ENCODE peak calls at places on chromosomes 5 and 9, in six cellular contexts. One of them, this sample, is unnamed. For H3K4me1, the result is how much of the 10 kb centered on the place peaks cover.

GRCh38 chr5:79235222-79235577 is 731 bp upstream of the JMY start:
- DNase-seq in Panc1: no peak
- DNase-seq in aorta: no peak
- DNase-seq in A549: peak
- DNase-seq in fibroblast of lung: no peak
- DNase-seq in body of pancreas: no peak
- DNase-seq in this sample: no peak

GRCh38 chr5:102152906-102153787 is 142.9 kb downstream of the SLCO4C1 start:
- DNase-seq in body of pancreas: no peak
- DNase-seq in aorta: no peak
- DNase-seq in A549: peak
- DNase-seq in Panc1: peak
- DNase-seq in fibroblast of lung: no peak
- DNase-seq in this sample: peak

GRCh38 chr5:105506692-105507277 is 1944.2 kb upstream of the NUDT12 start:
- DNase-seq in Panc1: no peak
- DNase-seq in body of pancreas: no peak
- DNase-seq in fibroblast of lung: no peak
- DNase-seq in aorta: no peak
- DNase-seq in A549: peak
- DNase-seq in this sample: peak

GRCh38 chr5:171428849-171429542 is 9.5 kb downstream of the FGF18 start:
- DNase-seq in A549: no peak
- DNase-seq in fibroblast of lung: no peak
- DNase-seq in Panc1: no peak
- DNase-seq in aorta: peak
- DNase-seq in body of pancreas: no peak
- DNase-seq in this sample: no peak

GRCh38 chr9:113056191-113057106 is at the start of gene ZFP37:
- DNase-seq in A549: peak
- DNase-seq in aorta: peak
- DNase-seq in body of pancreas: peak
- DNase-seq in Panc1: peak
- DNase-seq in fibroblast of lung: peak
- DNase-seq in this sample: peak

GRCh38 chr5:54362434-54362833 is 52.1 kb upstream of the ARL15 start:
- DNase-seq in body of pancreas: no peak
- DNase-seq in aorta: no peak
- DNase-seq in Panc1: no peak
- DNase-seq in A549: no peak
- DNase-seq in fibroblast of lung: peak
- DNase-seq in this sample: no peak

GRCh38 chr5:4113426-4113825 is 517.8 kb downstream of the IRX1 start:
- DNase-seq in A549: no peak
- DNase-seq in Panc1: no peak
- DNase-seq in aorta: no peak
- DNase-seq in body of pancreas: no peak
- DNase-seq in fibroblast of lung: no peak
- DNase-seq in this sample: no peak

GRCh38 chr5:140569197-140569596 is 4.6 kb downstream of the SLC35A4 start:
- DNase-seq in A549: no peak
- DNase-seq in body of pancreas: no peak
- DNase-seq in Panc1: no peak
- DNase-seq in fibroblast of lung: no peak
- DNase-seq in aorta: no peak
- DNase-seq in this sample: no peak

GRCh38 chr5:353599-354580 is 32.4 kb downstream of the AHRR start:
- DNase-seq in A549: no peak
- DNase-seq in aorta: no peak
- DNase-seq in fibroblast of lung: no peak
- DNase-seq in Panc1: no peak
- DNase-seq in body of pancreas: no peak
- DNase-seq in this sample: no peak

GRCh38 chr5:78467744-78468357 is 107.4 kb downstream of the SCAMP1 start:
- DNase-seq in body of pancreas: no peak
- DNase-seq in Panc1: peak
- DNase-seq in fibroblast of lung: peak
- DNase-seq in A549: peak
- DNase-seq in aorta: no peak
- DNase-seq in this sample: peak

GRCh38 chr9:18457498-18457897 is 16.5 kb upstream of the ADAMTSL1 start:
- DNase-seq in aorta: no peak
- DNase-seq in A549: no peak
- DNase-seq in fibroblast of lung: peak
- DNase-seq in Panc1: no peak
- DNase-seq in body of pancreas: no peak
- DNase-seq in this sample: no peak

GRCh38 chr9:38298503-38298902 is 94.0 kb upstream of the ALDH1B1 start:
- DNase-seq in aorta: no peak
- DNase-seq in A549: no peak
- DNase-seq in body of pancreas: no peak
- DNase-seq in Panc1: no peak
- DNase-seq in fibroblast of lung: no peak
- DNase-seq in this sample: no peak

GRCh38 chr9:136438909-136439549 is 616 bp downstream of the INPP5E start:
- DNase-seq in Panc1: no peak
- DNase-seq in body of pancreas: peak
- DNase-seq in aorta: no peak
- DNase-seq in A549: peak
- DNase-seq in fibroblast of lung: peak
- DNase-seq in this sample: peak

GRCh38 chr5:61941637-61942036 is 364.4 kb upstream of the KIF2A start:
- DNase-seq in Panc1: no peak
- DNase-seq in fibroblast of lung: peak
- DNase-seq in A549: no peak
- DNase-seq in aorta: no peak
- DNase-seq in body of pancreas: no peak
- DNase-seq in this sample: no peak

GRCh38 chr5:598564-598890 is 13.6 kb upstream of the CEP72 start:
- DNase-seq in fibroblast of lung: no peak
- DNase-seq in aorta: no peak
- DNase-seq in A549: no peak
- DNase-seq in body of pancreas: no peak
- DNase-seq in Panc1: no peak
- DNase-seq in this sample: no peak

GRCh38 chr5:16934123-16934522 is 2.0 kb downstream of the MYO10 start:
- DNase-seq in aorta: peak
- DNase-seq in fibroblast of lung: peak
- DNase-seq in Panc1: peak
- DNase-seq in A549: peak
- DNase-seq in body of pancreas: peak
- DNase-seq in this sample: peak

GRCh38 chr5:16935271-16936149 is 578 bp downstream of the MYO10 start:
- DNase-seq in A549: peak
- DNase-seq in aorta: peak
- DNase-seq in body of pancreas: peak
- DNase-seq in fibroblast of lung: peak
- DNase-seq in Panc1: no peak
- DNase-seq in this sample: peak

GRCh38 chr5:16933337-16933736 is 2.8 kb downstream of the MYO10 start:
- DNase-seq in A549: no peak
- DNase-seq in body of pancreas: no peak
- DNase-seq in Panc1: no peak
- DNase-seq in aorta: no peak
- DNase-seq in fibroblast of lung: no peak
- DNase-seq in this sample: no peak

GRCh38 chr5:16936150-16937022 is at the start of gene MYO10:
- DNase-seq in Panc1: no peak
- DNase-seq in A549: peak
- DNase-seq in fibroblast of lung: peak
- DNase-seq in body of pancreas: peak
- DNase-seq in aorta: peak
- DNase-seq in this sample: peak

GRCh38 chr5:16934669-16935068 is 1.4 kb downstream of the MYO10 start:
- DNase-seq in fibroblast of lung: peak
- DNase-seq in Panc1: no peak
- DNase-seq in body of pancreas: no peak
- DNase-seq in aorta: no peak
- DNase-seq in A549: no peak
- DNase-seq in this sample: no peak
- H3K27ac ChIP-seq in fibroblast of lung: peak
- H3K27ac ChIP-seq in Panc1: peak
- H3K27ac ChIP-seq in body of pancreas: peak
- H3K27ac ChIP-seq in aorta: no peak
- H3K27ac ChIP-seq in A549: peak
- H3K27ac ChIP-seq in this sample: no peak

GRCh38 chr5:177440211-177440989 is 6.2 kb upstream of the PRR7 start:
- DNase-seq in aorta: no peak
- DNase-seq in fibroblast of lung: no peak
- DNase-seq in body of pancreas: no peak
- DNase-seq in Panc1: no peak
- DNase-seq in A549: no peak
- DNase-seq in this sample: no peak
- H3K4me1 ChIP-seq in aorta: under half
- H3K4me1 ChIP-seq in fibroblast of lung: under half
- H3K4me1 ChIP-seq in body of pancreas: under half
- H3K4me1 ChIP-seq in Panc1: under half
- H3K4me1 ChIP-seq in A549: under half
- H3K4me1 ChIP-seq in this sample: under half

DNA sequence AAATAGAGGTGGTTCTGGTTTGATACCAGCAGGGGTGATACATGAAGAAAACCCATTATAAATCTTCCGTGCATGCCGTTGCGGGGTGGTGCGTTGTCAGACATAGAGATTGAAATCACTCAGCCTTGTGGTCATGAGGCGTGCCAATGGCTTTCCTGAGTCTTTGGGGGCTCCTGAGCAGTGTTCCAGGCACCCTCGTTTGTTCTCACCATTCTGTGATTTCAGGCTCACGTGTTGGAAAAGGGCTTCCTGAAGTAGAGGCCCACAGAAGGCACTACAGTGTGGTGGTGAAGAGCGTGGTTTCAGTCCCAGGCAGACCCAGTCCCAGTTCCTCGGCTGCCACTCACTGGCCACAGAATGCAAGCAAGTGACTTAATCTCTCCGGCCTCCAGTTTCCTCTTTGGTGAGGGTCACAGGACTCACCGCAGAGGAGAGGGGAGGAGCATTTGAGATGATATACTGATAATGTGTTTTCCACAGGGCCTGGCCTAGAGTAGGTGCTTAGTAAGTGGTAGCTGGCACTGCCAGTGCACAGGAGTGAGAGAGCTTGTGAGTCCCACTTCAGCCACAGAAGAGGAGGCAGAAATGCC is 20.5 kb upstream of the GLRX start:
- DNase-seq in body of pancreas: peak
- DNase-seq in A549: peak
- DNase-seq in Panc1: no peak
- DNase-seq in fibroblast of lung: peak
- DNase-seq in aorta: peak
- DNase-seq in this sample: peak
- H3K27ac ChIP-seq in body of pancreas: no peak
- H3K27ac ChIP-seq in A549: peak
- H3K27ac ChIP-seq in Panc1: no peak
- H3K27ac ChIP-seq in fibroblast of lung: peak
- H3K27ac ChIP-seq in aorta: no peak
- H3K27ac ChIP-seq in this sample: no peak

GRCh38 chr5:98785244-98785643 is 11.8 kb downstream of the RGMB start:
- DNase-seq in Panc1: no peak
- DNase-seq in aorta: no peak
- DNase-seq in A549: no peak
- DNase-seq in fibroblast of lung: no peak
- DNase-seq in body of pancreas: no peak
- DNase-seq in this sample: no peak
- H3K4me1 ChIP-seq in Panc1: under half
- H3K4me1 ChIP-seq in aorta: under half
- H3K4me1 ChIP-seq in A549: under half
- H3K4me1 ChIP-seq in fibroblast of lung: under half
- H3K4me1 ChIP-seq in body of pancreas: half or more
- H3K4me1 ChIP-seq in this sample: under half

GRCh38 chr9:78030553-78031270 is 899 bp downstream of the GNAQ start:
- DNase-seq in A549: peak
- DNase-seq in body of pancreas: peak
- DNase-seq in aorta: peak
- DNase-seq in fibroblast of lung: peak
- DNase-seq in Panc1: no peak
- DNase-seq in this sample: peak

GRCh38 chr9:78031271-78031825 is at the start of gene GNAQ:
- DNase-seq in A549: no peak
- DNase-seq in fibroblast of lung: no peak
- DNase-seq in Panc1: no peak
- DNase-seq in body of pancreas: no peak
- DNase-seq in aorta: peak
- DNase-seq in this sample: peak

GRCh38 chr9:78026947-78027346 is 4.7 kb downstream of the GNAQ start:
- DNase-seq in aorta: no peak
- DNase-seq in Panc1: no peak
- DNase-seq in A549: no peak
- DNase-seq in body of pancreas: no peak
- DNase-seq in fibroblast of lung: peak
- DNase-seq in this sample: no peak

GRCh38 chr9:78029601-78030552 is 1.7 kb downstream of the GNAQ start:
- DNase-seq in body of pancreas: no peak
- DNase-seq in A549: peak
- DNase-seq in Panc1: no peak
- DNase-seq in fibroblast of lung: peak
- DNase-seq in aorta: no peak
- DNase-seq in this sample: peak

GRCh38 chr9:78028926-78029325 is 2.7 kb downstream of the GNAQ start:
- DNase-seq in A549: no peak
- DNase-seq in body of pancreas: no peak
- DNase-seq in Panc1: no peak
- DNase-seq in aorta: no peak
- DNase-seq in fibroblast of lung: no peak
- DNase-seq in this sample: no peak
- H3K27ac ChIP-seq in A549: no peak
- H3K27ac ChIP-seq in body of pancreas: peak
- H3K27ac ChIP-seq in Panc1: no peak
- H3K27ac ChIP-seq in aorta: no peak
- H3K27ac ChIP-seq in fibroblast of lung: no peak
- H3K27ac ChIP-seq in this sample: no peak

GRCh38 chr9:131734165-131734610 is 5.7 kb downstream of the RAPGEF1 start:
- DNase-seq in body of pancreas: peak
- DNase-seq in aorta: peak
- DNase-seq in Panc1: no peak
- DNase-seq in A549: peak
- DNase-seq in fibroblast of lung: peak
- DNase-seq in this sample: peak
- H3K4me1 ChIP-seq in body of pancreas: half or more
- H3K4me1 ChIP-seq in aorta: under half
- H3K4me1 ChIP-seq in Panc1: half or more
- H3K4me1 ChIP-seq in A549: half or more
- H3K4me1 ChIP-seq in fibroblast of lung: under half
- H3K4me1 ChIP-seq in this sample: half or more

This sample was measured in SJCRH30.